ENCODE peak calls at places on chromosomes 1 and 21, in seven cellular contexts. E is H9, D is mesendoderm, C is IMR-90, I is H1, O is trophoblast cell, Q is mesenchymal stem cell. W is an unnamed sample.

GRCh38 chr1:22704440-22705067 is 6.1 kb upstream of the EPHB2 start:
- DNase-seq in E (peak), D (peak), C (peak), I (peak), O (peak), Q (peak), W (peak)

GRCh38 chr1:17155257-17155895 is 36.1 kb upstream of the PADI2 start:
- DNase-seq in E (peak), D (no peak), C (no peak), I (no peak), O (peak), Q (no peak), W (no peak)

GRCh38 chr1:245894843-245895242 is 612.2 kb downstream of the SMYD3 start:
- DNase-seq in E (no peak), D (no peak), C (no peak), I (no peak), O (no peak), Q (no peak), W (no peak)

GRCh38 chr21:23963454-23963853 is 1643.8 kb downstream of the MRPL39 start:
- DNase-seq in E (no peak), D (no peak), C (peak), I (no peak), O (no peak), Q (no peak), W (no peak)

GRCh38 chr1:227961651-227962050 is 13.9 kb upstream of the WNT9A start:
- DNase-seq in E (no peak), D (no peak), C (no peak), I (no peak), O (no peak), Q (no peak), W (no peak)

GRCh38 chr1:214418380-214418779 is 133.0 kb downstream of the PTPN14 start:
- DNase-seq in E (no peak), D (no peak), C (no peak), I (no peak), O (no peak), Q (no peak), W (no peak)

GRCh38 chr1:182890927-182891610 is 51.9 kb downstream of the DHX9 start:
- DNase-seq in E (no peak), D (peak), C (no peak), I (no peak), O (no peak), Q (no peak), W (no peak)

GRCh38 chr1:179016694-179017382 is 8.9 kb upstream of the FAM20B start:
- DNase-seq in E (no peak), D (no peak), C (peak), I (no peak), O (no peak), Q (peak), W (no peak)

GRCh38 chr1:228345201-228345930 is 61.3 kb downstream of the TRIM11 start:
- DNase-seq in E (peak), D (no peak), C (no peak), I (peak), O (no peak), Q (no peak), W (no peak)

GRCh38 chr1:28031173-28031572 is 57.2 kb downstream of the EYA3 start:
- DNase-seq in E (no peak), D (no peak), C (peak), I (no peak), O (no peak), Q (peak), W (no peak)

GRCh38 chr1:70295737-70296136 is 58.8 kb downstream of the ANKRD13C start:
- DNase-seq in E (no peak), D (no peak), C (no peak), I (no peak), O (no peak), Q (no peak), W (no peak)
- H2BK120ac ChIP-seq in E (no peak), D (no peak), C (no peak), I (no peak), O (no peak), Q (no peak), W (no peak)

DNA sequence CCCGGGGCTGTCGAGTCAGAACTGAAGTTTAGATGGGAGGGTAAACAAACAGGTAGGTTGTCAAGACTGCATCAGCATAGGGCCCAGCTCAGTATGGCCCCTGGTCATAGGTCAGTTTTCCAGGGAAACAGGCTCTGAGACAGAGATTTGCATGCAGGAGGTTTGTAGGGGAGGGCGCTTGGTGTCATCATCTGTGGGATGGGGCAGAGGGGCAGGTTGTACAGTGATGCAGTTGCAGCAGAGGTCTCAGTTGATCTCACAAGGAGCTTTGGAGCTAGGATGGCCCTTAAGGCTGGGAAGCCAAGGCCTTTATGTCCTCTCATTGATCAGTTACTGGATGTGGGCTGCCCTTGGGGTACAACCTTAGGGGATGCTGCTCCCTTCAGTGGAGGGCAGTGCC is 38.5 kb upstream of the KCNA10 start:
- DNase-seq in E (peak), D (no peak), C (no peak), I (no peak), O (no peak), Q (no peak), W (no peak)
- H2BK120ac ChIP-seq in E (no peak), D (no peak), C (no peak), I (no peak), O (no peak), Q (no peak), W (no peak)

GRCh38 chr1:116811321-116811720 is 57.1 kb downstream of the CD2 start:
- DNase-seq in E (no peak), D (no peak), C (no peak), I (no peak), O (no peak), Q (no peak), W (no peak)
- H2BK120ac ChIP-seq in E (no peak), D (no peak), C (no peak), I (no peak), O (no peak), Q (no peak), W (no peak)

DNA sequence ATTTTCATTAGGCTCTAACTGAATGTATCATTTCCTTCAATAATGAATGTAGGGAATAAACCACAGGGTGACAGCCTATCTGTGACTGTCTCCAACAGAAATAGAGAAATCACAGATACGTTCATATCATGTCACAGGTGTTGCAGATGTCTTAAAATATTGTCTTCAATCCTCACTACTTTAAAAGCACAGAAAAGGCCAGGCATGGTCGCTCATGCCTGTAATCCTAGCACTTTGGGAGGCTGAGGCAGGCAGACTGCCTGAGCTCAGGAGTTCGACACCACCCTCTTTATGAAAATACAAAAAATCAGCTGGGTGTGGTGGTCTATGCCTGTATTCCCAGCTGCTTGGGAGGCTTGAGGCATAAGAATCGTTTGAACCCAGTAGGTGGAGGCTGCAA is 8.2 kb downstream of the CREG1 start:
- DNase-seq in E (no peak), D (no peak), C (no peak), I (no peak), O (no peak), Q (no peak), W (no peak)
- H2BK120ac ChIP-seq in E (no peak), D (no peak), C (no peak), I (no peak), O (no peak), Q (no peak), W (no peak)

GRCh38 chr1:75317976-75318375 is 183.8 kb downstream of the LHX8 start:
- DNase-seq in E (no peak), D (no peak), C (no peak), I (no peak), O (peak), Q (no peak), W (no peak)
- H2BK120ac ChIP-seq in E (no peak), D (no peak), C (no peak), I (no peak), O (no peak), Q (no peak), W (no peak)

DNA sequence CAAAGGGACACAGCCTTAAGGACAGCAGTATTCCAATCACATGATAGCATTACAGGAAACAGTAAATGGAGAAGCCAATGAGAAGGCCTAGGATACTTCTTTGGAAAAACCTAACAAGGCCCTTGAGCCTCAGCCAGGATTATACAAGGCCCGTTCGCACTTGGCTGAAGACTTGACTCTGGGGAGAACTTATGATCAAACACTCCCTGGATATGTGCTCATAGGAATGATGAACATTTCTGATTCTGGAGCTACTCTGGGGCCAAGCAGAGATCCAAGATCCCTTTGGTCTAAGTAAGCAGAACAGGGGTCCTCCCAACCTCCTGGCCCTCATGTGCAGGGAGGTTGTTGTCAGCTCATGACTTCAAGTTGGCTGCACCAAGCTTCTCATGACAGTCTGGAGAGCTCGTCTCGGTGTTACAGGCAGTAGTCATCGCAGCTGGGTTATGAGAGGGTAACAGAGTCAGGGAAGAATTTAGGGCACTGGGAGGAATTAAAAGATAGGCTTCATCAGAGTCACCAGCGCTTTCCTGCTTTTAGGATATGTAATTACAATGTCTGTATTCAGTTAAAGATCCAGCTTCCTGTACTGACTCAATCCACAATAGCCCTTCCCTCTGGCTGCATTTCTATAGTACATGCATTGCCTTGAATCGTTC is 92.5 kb upstream of the IRF2BP2 start:
- DNase-seq in E (no peak), D (no peak), C (no peak), I (no peak), O (no peak), Q (no peak), W (no peak)
- H2BK120ac ChIP-seq in E (no peak), D (no peak), C (no peak), I (no peak), O (no peak), Q (no peak), W (no peak)

DNA sequence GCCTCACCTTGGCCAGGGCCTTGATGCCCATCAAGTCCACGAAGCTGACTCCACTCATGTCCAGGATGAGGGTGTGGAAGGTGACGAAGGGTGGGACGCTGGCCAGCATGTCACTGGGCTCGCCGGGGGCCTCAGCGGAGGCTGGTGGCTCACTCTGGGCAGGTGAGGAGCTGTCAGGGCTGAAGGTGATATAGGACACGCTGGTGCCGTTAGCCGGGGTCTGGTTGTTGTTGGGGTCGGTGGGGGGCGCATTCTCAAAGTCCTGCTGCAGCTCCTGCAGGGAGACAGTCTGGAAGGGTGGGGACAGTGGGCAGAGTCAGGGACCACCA is 21.7 kb downstream of the SLC26A9 start:
- DNase-seq in E (peak), D (no peak), C (no peak), I (no peak), O (no peak), Q (no peak), W (no peak)
- H2BK120ac ChIP-seq in E (no peak), D (no peak), C (no peak), I (no peak), O (no peak), Q (no peak), W (no peak)

GRCh38 chr1:151945725-151946365 is 36.5 kb upstream of the THEM4 start:
- DNase-seq in E (peak), D (peak), C (peak), I (peak), O (peak), Q (peak), W (peak)

GRCh38 chr1:151943591-151943990 is 34.3 kb upstream of the THEM4 start:
- DNase-seq in E (no peak), D (no peak), C (no peak), I (no peak), O (no peak), Q (no peak), W (no peak)

GRCh38 chr1:151944110-151944858 is 35.0 kb upstream of the THEM4 start:
- DNase-seq in E (no peak), D (no peak), C (no peak), I (no peak), O (peak), Q (peak), W (no peak)

GRCh38 chr1:151944859-151945575 is 35.7 kb upstream of the THEM4 start:
- DNase-seq in E (no peak), D (no peak), C (no peak), I (no peak), O (peak), Q (no peak), W (no peak)

DNA sequence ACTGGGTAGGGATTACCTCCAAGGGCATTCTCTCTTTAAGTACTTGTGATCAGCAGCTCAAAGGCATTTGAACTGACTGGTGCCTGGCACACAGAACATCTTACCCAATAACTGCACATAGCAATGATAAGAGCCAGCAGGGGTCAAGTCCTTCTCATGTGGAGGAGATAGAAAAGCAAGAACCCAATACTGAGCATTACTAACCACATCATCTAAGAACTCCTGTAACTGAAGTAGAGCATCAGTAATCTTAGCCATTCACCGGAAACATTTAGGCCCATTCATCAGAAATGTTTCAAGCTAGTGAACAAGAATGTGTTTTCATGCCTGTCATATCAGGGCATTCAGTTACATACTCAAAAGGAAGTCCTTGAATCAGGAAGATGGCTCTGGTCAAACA is 33.6 kb upstream of the THEM4 start:
- DNase-seq in E (no peak), D (no peak), C (no peak), I (no peak), O (peak), Q (peak), W (no peak)
- H2BK120ac ChIP-seq in E (no peak), D (no peak), C (no peak), I (no peak), O (no peak), Q (no peak), W (no peak)

DNA sequence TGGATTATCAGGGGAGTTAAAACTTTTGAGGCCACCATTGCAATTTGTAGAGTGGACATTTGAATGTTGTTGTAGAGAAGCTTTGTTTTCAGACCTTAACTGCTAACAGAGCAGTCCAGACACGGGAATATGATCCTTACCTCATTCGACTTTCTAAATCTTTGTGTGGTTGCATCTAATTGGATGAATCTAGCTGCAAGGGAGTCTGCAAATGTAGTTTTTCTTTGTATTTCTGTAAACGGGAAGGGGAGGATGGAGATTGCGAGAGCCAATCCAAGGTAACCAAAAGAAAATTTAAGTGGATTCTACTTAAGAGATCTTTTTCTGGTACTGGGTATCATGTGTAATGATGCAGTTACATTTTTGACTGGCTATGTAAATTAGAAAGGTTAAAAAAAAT is 110.2 kb downstream of the FMN2 start:
- DNase-seq in E (no peak), D (no peak), C (no peak), I (no peak), O (no peak), Q (no peak), W (no peak)
- H2BK120ac ChIP-seq in E (no peak), D (no peak), C (no peak), I (no peak), O (no peak), Q (no peak), W (no peak)

GRCh38 chr21:26055841-26056264 is 114.7 kb downstream of the APP start:
- DNase-seq in E (no peak), D (no peak), C (no peak), I (no peak), O (no peak), Q (no peak), W (no peak)
- H2BK120ac ChIP-seq in E (no peak), D (no peak), C (no peak), I (no peak), O (no peak), Q (no peak), W (no peak)